ENCODE peak calls at places on chromosomes 12 and 14, in nine cellular contexts. S is HEK293T; D is HAP-1; F is naive thymus-derived CD8-positive, alpha-beta T cell; A is effector CD8-positive, alpha-beta T cell; Q is AG09309; B is T-helper 1 cell; L is NCI-H1105 treated with DMSO at 0.1 percent for 48 hours; N is islet precursor cell. K is an unnamed sample.

GRCh38 chr12:78121969-78122610 is 291.4 kb downstream of the NAV3 start:
- DNase-seq in L (no peak), A (no peak), N (peak; percentile 53), S (no peak), Q (no peak), B (no peak), D (no peak), F (no peak), K (no peak)

GRCh38 chr14:50875359-50876090 is 3.7 kb downstream of the ABHD12B start:
- DNase-seq in A (peak; percentile 44), D (no peak), Q (no peak), S (no peak), B (peak; percentile 38), N (peak; percentile 76), F (peak; percentile 61), L (no peak), K (peak; percentile 53)

GRCh38 chr14:67883717-67884116 is 64.1 kb downstream of the RAD51B start:
- DNase-seq in F (no peak), A (no peak), L (no peak), Q (peak; percentile 3), N (no peak), B (no peak), D (no peak), S (no peak), K (peak; percentile 24)

GRCh38 chr14:73887116-73887490 is 444 bp downstream of the ZNF410 start:
- DNase-seq in F (no peak), S (peak; percentile 29), B (peak; percentile 12), L (peak; percentile 10), N (no peak), A (no peak), Q (no peak), D (no peak), K (no peak)

GRCh38 chr14:40694026-40694425 is 912.6 kb upstream of the LRFN5 start:
- DNase-seq in B (no peak), L (no peak), D (no peak), S (no peak), Q (no peak), N (no peak), A (no peak), F (no peak), K (no peak)

GRCh38 chr12:109710747-109711595 is 2.7 kb upstream of the FAM222A start:
- DNase-seq in A (no peak), F (no peak), Q (no peak), L (no peak), S (no peak), N (peak; percentile 75), B (no peak), D (peak; percentile 5), K (no peak)

GRCh38 chr12:114013601-114014345 is 47.6 kb upstream of the RBM19 start:
- DNase-seq in N (peak; percentile 81), A (no peak), D (peak; percentile 18), Q (peak; percentile 16), B (no peak), L (peak; percentile 75), S (peak; percentile 26), F (no peak), K (no peak)

GRCh38 chr12:40055227-40055579 is 50.7 kb downstream of the SLC2A13 start:
- DNase-seq in F (no peak), S (no peak), B (no peak), A (no peak), N (no peak), Q (no peak), L (no peak), D (no peak), K (no peak)

GRCh38 chr12:69052613-69053408 is 119.8 kb upstream of the CPM start:
- DNase-seq in D (no peak), L (no peak), A (no peak), B (no peak), Q (peak; percentile 76), N (peak; percentile 97), S (no peak), F (no peak), K (no peak)

GRCh38 chr14:35140718-35141581 is 18.6 kb downstream of the PRORP start:
- DNase-seq in Q (no peak), D (peak; percentile 50), L (peak; percentile 56), N (no peak), B (no peak), F (no peak), S (no peak), A (no peak), K (peak; percentile 54)

GRCh38 chr12:120445911-120446909 is at the start of the genes GATC and TRIAP1:
- DNase-seq in N (peak; percentile 96), L (peak; percentile 75), B (peak; percentile 77), D (peak; percentile 82), F (peak; percentile 87), A (peak; percentile 72), Q (no peak), S (peak; percentile 86), K (peak; percentile 88)

GRCh38 chr12:112025808-112026375 is 12.7 kb downstream of the ERP29 start:
- DNase-seq in L (no peak), D (no peak), N (peak; percentile 79), Q (no peak), A (no peak), S (no peak), F (no peak), B (no peak), K (no peak)

GRCh38 chr12:88416155-88416554 is 164.1 kb downstream of the KITLG start:
- DNase-seq in Q (no peak), F (no peak), A (no peak), D (no peak), L (no peak), S (no peak), B (no peak), N (no peak), K (no peak)

GRCh38 chr12:101616027-101616494 is 21.3 kb downstream of the MYBPC1 start:
- DNase-seq in N (no peak), L (no peak), A (no peak), F (no peak), Q (no peak), S (no peak), D (no peak), B (no peak), K (peak; percentile 3)

GRCh38 chr14:105330491-105330895 is 15.9 kb downstream of the PACS2 start:
- DNase-seq in B (no peak), N (peak; percentile 52), D (no peak), A (no peak), S (no peak), F (no peak), Q (peak; percentile 29), L (no peak), K (no peak)

GRCh38 chr12:107486140-107486892 is 199.3 kb upstream of the PWP1 start:
- DNase-seq in F (no peak), N (no peak), L (no peak), Q (no peak), A (no peak), D (no peak), S (no peak), B (no peak), K (no peak)

GRCh38 chr12:26369588-26369987 is 174.2 kb downstream of the SSPN start:
- DNase-seq in B (no peak), S (no peak), Q (peak; percentile 35), D (no peak), L (no peak), A (no peak), F (no peak), N (peak; percentile 85), K (no peak)

GRCh38 chr14:74324945-74325361 is 22.2 kb upstream of the ABCD4 start:
- DNase-seq in N (no peak), S (peak; percentile 65), F (no peak), B (no peak), D (peak; percentile 66), A (no peak), Q (no peak), L (peak; percentile 28), K (no peak)

GRCh38 chr14:94403312-94403711 is 14.9 kb upstream of the SERPINA1 start:
- DNase-seq in N (no peak), B (no peak), S (no peak), Q (no peak), F (no peak), A (no peak), D (no peak), L (no peak), K (no peak)

GRCh38 chr12:47120736-47121135 is 41.0 kb upstream of the AMIGO2 start:
- DNase-seq in B (no peak), F (no peak), D (no peak), L (no peak), Q (no peak), S (no peak), A (no peak), N (no peak), K (no peak)

GRCh38 chr12:116759783-116760581 is 21.9 kb downstream of the RNFT2 start:
- DNase-seq in N (peak; percentile 79), D (peak; percentile 74), B (no peak), Q (no peak), L (no peak), F (peak; percentile 44), A (peak; percentile 7), S (no peak), K (peak; percentile 11)

GRCh38 chr12:4969405-4969804 is 59.7 kb downstream of the KCNA1 start:
- DNase-seq in D (no peak), S (no peak), Q (no peak), B (no peak), N (no peak), L (no peak), A (no peak), F (no peak), K (no peak)

GRCh38 chr14:99698642-99699041 is 14.5 kb downstream of the CYP46A1 start:
- DNase-seq in Q (no peak), S (peak; percentile 2), N (peak; percentile 26), D (no peak), F (no peak), L (no peak), B (no peak), A (no peak), K (no peak)

GRCh38 chr12:110093631-110094311 is 30.4 kb upstream of the IFT81 start:
- DNase-seq in S (no peak), D (no peak), F (no peak), B (no peak), N (no peak), L (no peak), Q (no peak), A (no peak), K (no peak)

GRCh38 chr14:65471038-65471878 is 58.7 kb downstream of the FUT8 start:
- DNase-seq in F (no peak), Q (no peak), B (no peak), S (no peak), N (peak; percentile 48), L (no peak), D (no peak), A (no peak), K (no peak)

GRCh38 chr12:44571031-44571550 is 305.0 kb downstream of the NELL2 start:
- DNase-seq in D (peak; percentile 92), S (no peak), A (no peak), L (peak; percentile 19), F (no peak), Q (no peak), B (no peak), N (no peak), K (no peak)

GRCh38 chr12:73341559-73342247 is 1069.5 kb downstream of the TRHDE start:
- DNase-seq in L (no peak), D (no peak), S (no peak), A (no peak), N (no peak), Q (no peak), F (no peak), B (no peak), K (no peak)

GRCh38 chr12:65798903-65799302 is 25.4 kb upstream of the HMGA2 start:
- DNase-seq in D (no peak), S (no peak), B (no peak), A (no peak), Q (no peak), N (no peak), L (no peak), F (no peak), K (no peak)

K was measured in immature natural killer cell.